ENCODE peak calls at places on chromosome 11, in six cellular contexts. A, Q, N, O, S and V are unnamed samples. For H3K9me3, the result is how much of the 10 kb centered on the place peaks cover.

GRCh38 chr11:12276831-12277475 is 100.4 kb upstream of the PARVA start:
- DNase-seq in A (peak), Q (no peak), N (no peak), O (peak), S (peak), V (no peak)

GRCh38 chr11:765025-765801 is 12.1 kb downstream of the GATD1 start:
- DNase-seq in A (peak), Q (peak), N (peak), O (peak), S (peak), V (peak)

GRCh38 chr11:78926633-78927347 is 352.1 kb upstream of the NARS2 start:
- DNase-seq in A (no peak), Q (no peak), N (peak), O (no peak), S (no peak), V (no peak)

GRCh38 chr11:131095501-131096185 is 179.4 kb upstream of the SNX19 start:
- DNase-seq in A (no peak), Q (no peak), N (no peak), O (no peak), S (no peak), V (no peak)

GRCh38 chr11:93548679-93549319 is 5.6 kb upstream of the SMCO4 start:
- DNase-seq in A (no peak), Q (no peak), N (no peak), O (no peak), S (no peak), V (no peak)

GRCh38 chr11:111735262-111736116 is 30.7 kb downstream of the PPP2R1B start:
- DNase-seq in A (no peak), Q (peak), N (peak), O (peak), S (peak), V (no peak)

GRCh38 chr11:133082453-133082781 is 449.9 kb downstream of the OPCML start:
- DNase-seq in A (peak), Q (no peak), N (no peak), O (no peak), S (no peak), V (peak)

GRCh38 chr11:85590848-85591483 is 36.2 kb downstream of the DLG2 start:
- DNase-seq in A (no peak), Q (no peak), N (peak), O (no peak), S (no peak), V (no peak)

GRCh38 chr11:81010631-81011030 is 1569.8 kb upstream of the TENM4 start:
- DNase-seq in A (no peak), Q (no peak), N (no peak), O (no peak), S (no peak), V (no peak)

GRCh38 chr11:75369846-75370245 is 18.4 kb upstream of the ARRB1 start:
- DNase-seq in A (no peak), Q (no peak), N (no peak), O (no peak), S (peak), V (no peak)

GRCh38 chr11:47406896-47407745 is 1.3 kb upstream of the SLC39A13 start:
- DNase-seq in A (no peak), Q (no peak), N (peak), O (no peak), S (no peak), V (peak)

GRCh38 chr11:112017538-112017937 is 7.7 kb upstream of the DLAT start:
- DNase-seq in A (peak), Q (no peak), N (peak), O (peak), S (no peak), V (no peak)

GRCh38 chr11:115869131-115869530 is 364.9 kb upstream of the CADM1 start:
- DNase-seq in A (no peak), Q (no peak), N (no peak), O (no peak), S (no peak), V (no peak)

GRCh38 chr11:32838505-32839274 is 9.0 kb downstream of the PRRG4 start:
- DNase-seq in A (no peak), Q (no peak), N (no peak), O (no peak), S (no peak), V (no peak)

GRCh38 chr11:75872887-75873416 is 57.9 kb downstream of the UVRAG start:
- DNase-seq in A (no peak), Q (no peak), N (no peak), O (no peak), S (no peak), V (no peak)

GRCh38 chr11:58928691-58929090 is 10.6 kb upstream of the GLYATL1 start:
- DNase-seq in A (no peak), Q (no peak), N (no peak), O (no peak), S (no peak), V (no peak)

GRCh38 chr11:133917921-133918605 is 38.7 kb downstream of the IGSF9B start:
- DNase-seq in A (no peak), Q (no peak), N (no peak), O (no peak), S (no peak), V (peak)

GRCh38 chr11:15073361-15074205 is at the start of gene CALCB:
- DNase-seq in A (peak), Q (no peak), N (peak), O (peak), S (no peak), V (peak)

GRCh38 chr11:126280595-126280994 is 2.3 kb upstream of the TIRAP start:
- DNase-seq in A (no peak), Q (no peak), N (no peak), O (no peak), S (no peak), V (no peak)

GRCh38 chr11:126282742-126283591 is at the start of gene TIRAP:
- DNase-seq in A (peak), Q (peak), N (peak), O (peak), S (peak), V (peak)

GRCh38 chr11:126281666-126282175 is 1.2 kb upstream of the TIRAP start:
- DNase-seq in A (no peak), Q (no peak), N (no peak), O (no peak), S (no peak), V (no peak)

GRCh38 chr11:126281245-126281644 is 1.6 kb upstream of the TIRAP start:
- DNase-seq in A (no peak), Q (no peak), N (no peak), O (no peak), S (no peak), V (no peak)

DNA sequence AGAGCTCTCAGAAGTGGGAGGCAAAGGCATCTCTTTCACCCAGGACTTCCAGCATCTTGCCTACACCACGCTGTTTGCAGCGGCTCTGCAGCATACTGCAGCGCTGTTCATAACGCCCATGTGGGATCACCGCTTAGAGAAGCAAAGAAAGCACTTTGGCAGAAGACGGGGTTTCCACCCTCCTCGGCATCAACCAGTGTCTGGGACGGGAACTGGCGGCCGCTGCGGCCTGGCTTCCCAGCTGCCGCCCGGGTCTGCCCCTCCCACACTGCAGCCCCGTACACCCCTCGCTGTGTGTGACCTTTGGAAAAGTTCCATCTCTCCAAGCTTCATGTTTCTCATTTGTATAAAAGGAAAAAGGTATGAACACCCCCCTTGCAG is 542 bp upstream of the TIRAP start:
- DNase-seq in A (peak), Q (peak), N (peak), O (peak), S (peak), V (peak)
- H3K27ac ChIP-seq in A (peak), Q (peak), N (peak), O (peak), S (peak), V (peak)

GRCh38 chr11:42025404-42025803 is 566.0 kb upstream of the LRRC4C start:
- DNase-seq in A (no peak), Q (no peak), N (no peak), O (no peak), S (no peak), V (no peak)
- H3K9me3 ChIP-seq in A (under half), Q (under half), N (under half), O (under half), S (under half), V (under half)

GRCh38 chr11:87181143-87181542 is 143.4 kb downstream of the TMEM135 start:
- DNase-seq in A (no peak), Q (no peak), N (no peak), O (no peak), S (no peak), V (no peak)
- H3K4me3 ChIP-seq in A (no peak), Q (no peak), N (no peak), O (no peak), S (no peak), V (no peak)

GRCh38 chr11:118625036-118625690 is 17.7 kb downstream of the PHLDB1 start:
- DNase-seq in A (no peak), Q (no peak), N (no peak), O (no peak), S (peak), V (no peak)
- H3K27ac ChIP-seq in A (no peak), Q (no peak), N (no peak), O (no peak), S (no peak), V (no peak)

DNA sequence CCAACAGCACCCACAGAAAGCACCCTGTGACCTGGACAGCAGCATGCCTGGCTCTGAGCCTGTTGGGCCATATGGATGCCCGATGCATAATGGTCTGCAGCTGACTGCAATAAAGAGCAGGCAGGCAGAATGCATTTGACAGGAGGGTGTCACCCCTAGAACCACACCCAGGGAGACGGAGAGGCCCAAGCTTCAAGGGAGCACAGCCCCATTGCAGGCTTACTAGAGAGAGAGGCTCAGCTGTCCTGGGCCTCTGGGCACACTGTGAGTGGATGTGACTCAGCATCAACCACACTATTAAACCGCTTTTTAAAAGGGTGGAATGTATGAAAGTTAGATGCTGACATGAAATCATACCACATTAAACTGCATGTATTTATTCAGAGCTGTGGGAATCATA is 365.3 kb downstream of the CTTN start:
- DNase-seq in A (no peak), Q (no peak), N (peak), O (no peak), S (no peak), V (no peak)
- H3K9me3 ChIP-seq in A (under half), Q (under half), N (under half), O (under half), S (under half), V (under half)